ENCODE peak calls at places on chromosome 2, in seven cellular contexts. O is hepatocyte, G is GM23338, X is neural progenitor cell, H is HCT116, D is MM.1S, P is PC-3. A is an unnamed sample.

GRCh38 chr2:186891219-186891621 is 42.2 kb upstream of the ZSWIM2 start:
- DNase-seq in O (no peak), G (no peak), X (no peak), H (peak; percentile 15), D (no peak), P (peak; percentile 76), A (peak; percentile 29)

GRCh38 chr2:128607981-128608506 is 289.4 kb upstream of the HS6ST1 start:
- DNase-seq in O (no peak), G (no peak), X (no peak), H (no peak), D (no peak), P (peak; percentile 4), A (peak; percentile 40)

GRCh38 chr2:25587361-25587760 is 86.0 kb downstream of the DTNB start:
- DNase-seq in O (no peak), G (no peak), X (no peak), H (no peak), D (no peak), P (peak; percentile 24), A (peak; percentile 27)

GRCh38 chr2:9474361-9475117 is at the start of gene IAH1:
- DNase-seq in O (peak; percentile 71), G (peak; percentile 54), X (peak; percentile 59), H (no peak), D (peak; percentile 62), P (peak; percentile 53), A (peak; percentile 77)

GRCh38 chr2:46935071-46935470 is 19.5 kb upstream of the MCFD2 start:
- DNase-seq in O (no peak), G (no peak), X (no peak), H (no peak), D (no peak), P (no peak), A (no peak)

GRCh38 chr2:201520201-201520600 is 68.7 kb downstream of the STRADB start:
- DNase-seq in O (no peak), G (no peak), X (no peak), H (no peak), D (no peak), P (no peak), A (no peak)

GRCh38 chr2:158815166-158815565 is 20.0 kb downstream of the DAPL1 start:
- DNase-seq in O (no peak), G (no peak), X (no peak), H (no peak), D (no peak), P (no peak), A (peak; percentile 32)

GRCh38 chr2:97663626-97663961 is 250 bp downstream of the ACTR1B start:
- DNase-seq in O (no peak), G (no peak), X (no peak), H (no peak), D (no peak), P (no peak), A (no peak)

GRCh38 chr2:239055756-239056493 is 208.0 kb downstream of the TWIST2 start:
- DNase-seq in O (no peak), G (no peak), X (no peak), H (no peak), D (no peak), P (peak; percentile 38), A (no peak)

GRCh38 chr2:201697899-201698298 is 545 bp downstream of the MPP4 start:
- DNase-seq in O (no peak), G (no peak), X (no peak), H (no peak), D (no peak), P (peak; percentile 89), A (peak; percentile 91)

DNA sequence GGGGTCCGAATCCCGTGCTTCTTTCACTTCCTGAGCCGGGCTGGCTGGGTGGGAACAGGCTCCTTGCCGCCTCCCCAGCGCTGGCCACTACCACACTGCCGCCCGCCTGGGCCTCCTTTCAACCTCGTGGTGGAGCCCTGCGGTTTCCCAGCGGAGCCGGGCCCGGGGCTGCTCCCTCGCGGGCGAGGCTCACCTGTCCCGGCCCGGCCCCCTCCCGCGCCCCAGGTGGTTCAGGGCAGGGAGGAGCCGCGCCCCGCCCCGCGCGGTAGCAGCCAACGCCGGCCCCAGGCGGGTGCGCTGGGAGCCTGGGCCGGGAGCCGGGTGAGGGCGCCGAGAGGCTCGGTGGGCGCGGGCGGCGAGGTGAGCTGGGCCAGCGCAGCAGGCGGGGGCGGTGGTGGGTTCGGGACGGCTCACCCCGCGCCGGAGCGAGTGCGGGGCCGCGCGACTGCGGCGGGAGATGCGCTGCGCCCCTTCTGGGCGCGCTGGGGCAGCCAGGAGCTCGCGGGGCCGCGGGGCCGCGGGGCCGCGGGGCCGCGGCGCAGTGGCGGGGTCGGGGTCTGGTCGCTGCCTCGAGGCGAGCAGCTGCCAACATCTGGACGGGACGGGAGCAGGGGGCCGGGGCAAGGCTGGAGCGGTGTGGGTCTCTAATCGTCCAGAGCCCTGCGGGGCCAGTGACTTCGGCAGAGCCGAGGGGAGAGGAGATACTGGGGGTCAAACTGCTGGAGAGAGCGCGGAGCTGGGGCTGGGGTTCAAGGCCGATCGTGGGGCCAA is at the start of gene LYPD6B:
- DNase-seq in O (peak; percentile 84), G (peak; percentile 79), X (peak; percentile 70), H (no peak), D (peak; percentile 80), P (peak; percentile 63), A (peak; percentile 38)
- TF ChIP-seq EZH2 in O (no peak), G (no peak), X (peak; percentile 62), H (no peak), D (no peak), P (no peak), A (peak; percentile 48)

DNA sequence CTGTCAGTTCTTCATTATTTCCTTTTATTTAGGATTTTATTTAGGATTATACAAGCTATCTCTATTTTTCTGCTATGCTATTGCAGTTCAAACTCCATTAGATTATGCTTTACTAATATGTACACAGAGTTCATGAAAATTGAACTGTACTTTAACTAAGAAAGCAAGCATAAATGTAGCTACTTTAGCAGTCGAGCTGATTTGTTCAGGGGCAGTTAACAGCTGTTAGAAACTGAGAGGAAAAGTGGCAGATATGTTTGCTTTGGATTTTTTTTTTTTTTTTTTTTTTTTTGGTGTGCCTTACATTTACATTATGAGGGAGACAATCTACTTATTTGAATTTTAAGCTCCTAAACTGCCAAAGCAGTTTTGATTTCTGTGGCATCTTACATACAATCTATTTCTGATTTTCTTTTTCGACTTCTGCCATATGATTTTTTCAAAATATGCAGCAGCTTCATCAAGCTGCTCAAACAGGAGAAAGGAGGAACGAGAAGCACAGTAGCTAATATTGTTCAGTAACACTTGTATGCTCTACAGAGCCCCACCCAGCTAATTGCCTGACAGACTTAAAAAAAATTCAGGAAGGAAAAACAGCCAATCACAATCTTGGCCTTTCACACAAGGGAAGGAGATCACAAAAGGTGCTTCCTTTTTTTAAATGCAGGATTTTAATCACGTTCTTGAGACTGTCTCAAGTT is 233.4 kb upstream of the SIX3 start:
- DNase-seq in O (no peak), G (no peak), X (peak; percentile 36), H (no peak), D (peak; percentile 53), P (peak; percentile 46), A (no peak)
- TF ChIP-seq EZH2phosphoT487 in O (no peak), G (no peak), X (no peak), H (no peak), D (no peak), P (no peak), A (no peak)

DNA sequence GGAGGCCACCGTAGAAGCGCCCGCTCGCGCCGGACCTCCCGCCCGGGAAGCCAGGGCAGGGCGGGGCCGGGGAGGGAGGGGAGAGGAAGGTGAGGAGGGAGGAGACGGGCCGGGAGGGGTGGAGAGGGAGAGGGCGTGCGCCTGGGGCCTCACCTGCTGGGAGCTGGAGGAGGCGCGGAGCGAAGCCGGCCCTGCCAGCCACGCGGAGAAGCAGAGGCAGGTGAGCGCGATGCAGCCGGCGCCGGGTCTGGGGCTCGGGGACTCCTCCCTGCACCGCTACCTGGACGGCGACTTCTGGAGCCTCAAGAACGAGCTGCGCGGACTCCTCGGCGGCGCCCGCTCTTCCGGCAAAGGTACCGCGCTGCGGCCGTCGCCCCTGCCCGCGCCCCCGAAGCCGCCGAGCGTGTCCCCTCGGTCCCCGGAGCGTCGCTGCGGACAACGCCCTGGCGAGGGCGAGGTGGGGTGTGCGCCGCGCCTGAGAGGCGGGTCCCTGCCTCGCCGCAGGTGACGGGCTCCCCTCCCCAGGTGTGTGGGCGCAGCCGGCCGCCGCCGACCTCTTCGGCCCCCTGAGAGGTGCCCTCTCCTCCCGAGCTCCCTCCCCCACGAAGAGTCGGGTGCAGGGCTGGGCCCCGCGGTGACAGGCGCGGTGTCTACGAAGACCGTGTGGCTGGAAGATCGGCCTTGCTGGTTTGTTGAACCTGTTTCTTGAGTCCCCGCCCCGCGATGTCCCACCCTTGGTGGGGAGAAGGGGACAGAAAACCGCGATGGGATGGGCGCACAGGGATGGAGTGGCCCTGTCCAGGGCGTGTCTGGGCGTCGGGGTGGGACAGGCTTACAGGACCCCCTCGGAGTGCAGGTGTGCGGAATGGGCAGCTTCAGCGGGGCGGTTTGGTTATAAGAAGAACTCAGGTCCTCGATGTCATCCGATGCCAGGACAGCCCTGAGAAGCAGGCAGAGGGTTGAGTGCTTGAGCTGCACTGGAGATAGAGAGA is at the start of gene ACOXL:
- DNase-seq in O (peak; percentile 67), G (peak; percentile 95), X (peak; percentile 65), H (peak; percentile 40), D (peak; percentile 72), P (peak; percentile 81), A (no peak)
- TF ChIP-seq EZH2 in O (peak; percentile 91), G (peak; percentile 25), X (peak; percentile 66), H (no peak), D (no peak), P (peak; percentile 29), A (peak; percentile 85)

GRCh38 chr2:74233648-74234047 is 35.2 kb downstream of the MTHFD2 start:
- DNase-seq in O (no peak), G (no peak), X (no peak), H (no peak), D (no peak), P (no peak), A (no peak)
- TF ChIP-seq EZH2phosphoT487 in O (no peak), G (no peak), X (no peak), H (no peak), D (no peak), P (no peak), A (no peak)

GRCh38 chr2:230703514-230703913 is 9.1 kb upstream of the CAB39 start:
- DNase-seq in O (no peak), G (no peak), X (no peak), H (no peak), D (no peak), P (no peak), A (no peak)
- TF ChIP-seq EZH2 in O (no peak), G (no peak), X (no peak), H (no peak), D (no peak), P (no peak), A (no peak)

GRCh38 chr2:102187191-102188150 is 648 bp downstream of the IL1RL2 start:
- DNase-seq in O (peak; percentile 30), G (peak; percentile 69), X (no peak), H (no peak), D (no peak), P (no peak), A (peak; percentile 81)
- TF ChIP-seq EZH2phosphoT487 in O (no peak), G (peak; percentile 19), X (no peak), H (no peak), D (no peak), P (no peak), A (no peak)